ENCODE peak calls at places on chromosomes 3 and 15, in four cellular contexts. S is stomach; T is CD4-positive, alpha-beta memory T cell; D is H7. N is an unnamed sample. For H3K36me3, the result is how much of the 10 kb centered on the place peaks cover.

GRCh38 chr15:100663550-100664335 is 61.4 kb downstream of the ASB7 start:
- DNase-seq in T (no peak), D (no peak), S (no peak), N (no peak)

GRCh38 chr3:111362286-111363009 is 179.5 kb upstream of the CD96 start:
- DNase-seq in S (no peak), T (no peak), D (no peak), N (no peak)

GRCh38 chr3:166446986-166447385 is 609.8 kb upstream of the BCHE start:
- DNase-seq in T (no peak), S (no peak), D (no peak), N (no peak)

GRCh38 chr3:149720918-149721317 is 31.4 kb downstream of the COMMD2 start:
- DNase-seq in S (no peak), T (no peak), D (no peak), N (no peak)

GRCh38 chr3:100335137-100335833 is 728 bp downstream of the NIT2 start:
- DNase-seq in D (peak), S (no peak), T (peak), N (peak)

GRCh38 chr3:101077361-101078011 is 84.3 kb upstream of the ABI3BP start:
- DNase-seq in S (no peak), T (no peak), D (no peak), N (no peak)

GRCh38 chr3:47012342-47013230 is 33.1 kb downstream of the NBEAL2 start:
- DNase-seq in D (no peak), T (no peak), S (peak), N (no peak)

GRCh38 chr3:19471147-19471546 is 322.8 kb downstream of the KCNH8 start:
- DNase-seq in D (peak), S (no peak), T (no peak), N (peak)

GRCh38 chr3:120450914-120451669 is at the start of gene FSTL1:
- DNase-seq in T (no peak), S (no peak), D (peak), N (no peak)

GRCh38 chr15:39511915-39512260 is 69.0 kb upstream of the THBS1 start:
- DNase-seq in S (no peak), T (no peak), D (no peak), N (no peak)

GRCh38 chr3:119794971-119795612 is 13.2 kb downstream of the NR1I2 start:
- DNase-seq in S (peak), T (no peak), D (peak), N (peak)

GRCh38 chr15:90991587-90992285 is 2.6 kb downstream of the PRC1 start:
- DNase-seq in D (no peak), T (no peak), S (no peak), N (no peak)

GRCh38 chr3:43259626-43260025 is 26.7 kb upstream of the SNRK start:
- DNase-seq in S (no peak), T (no peak), D (no peak), N (no peak)

GRCh38 chr3:166284994-166285393 is 447.8 kb upstream of the BCHE start:
- DNase-seq in T (no peak), D (no peak), S (no peak), N (no peak)

GRCh38 chr3:172040976-172041963 is 1.9 kb downstream of the FNDC3B start:
- DNase-seq in D (peak), T (no peak), S (peak), N (no peak)

GRCh38 chr3:177251756-177252155 is 54.5 kb upstream of the TBL1XR1 start:
- DNase-seq in T (no peak), D (no peak), S (no peak), N (no peak)

GRCh38 chr3:106813742-106814141 is 563.5 kb upstream of the CCDC54 start:
- DNase-seq in S (no peak), T (no peak), D (no peak), N (no peak)

GRCh38 chr15:78440375-78441373 is 2.7 kb downstream of the IREB2 start:
- DNase-seq in S (no peak), T (no peak), D (no peak), N (no peak)

GRCh38 chr3:137769321-137770065 is 5.4 kb downstream of the SOX14 start:
- DNase-seq in D (peak), T (no peak), S (no peak), N (no peak)

GRCh38 chr3:159852821-159853505 is 135.7 kb upstream of the IL12A start:
- DNase-seq in S (no peak), T (no peak), D (peak), N (no peak)

GRCh38 chr3:172562881-172563835 is 39.9 kb upstream of the TNFSF10 start:
- DNase-seq in T (peak), D (no peak), S (no peak), N (no peak)

GRCh38 chr3:16200411-16200810 is 25.9 kb downstream of the GALNT15 start:
- DNase-seq in D (no peak), T (no peak), S (no peak), N (no peak)

GRCh38 chr3:112046599-112046998 is 12.1 kb downstream of the TMPRSS7 start:
- DNase-seq in T (no peak), D (no peak), S (no peak), N (no peak)

GRCh38 chr3:146446026-146446425 is 23.3 kb downstream of the PLSCR2 start:
- DNase-seq in D (no peak), S (no peak), T (no peak), N (no peak)

GRCh38 chr3:58613236-58614132 is 36.3 kb upstream of the FAM107A start:
- DNase-seq in T (no peak), S (no peak), D (no peak), N (no peak)

GRCh38 chr15:22989576-22990477 is 9.7 kb upstream of the CYFIP1 start:
- DNase-seq in S (peak), D (no peak), T (no peak), N (no peak)

GRCh38 chr3:135965129-135965505 is 411 bp upstream of the PPP2R3A start:
- DNase-seq in D (no peak), T (no peak), S (no peak), N (no peak)

GRCh38 chr15:41233367-41233771 is 2.3 kb downstream of the CHP1 start:
- DNase-seq in T (no peak), S (no peak), D (no peak), N (no peak)

GRCh38 chr3:48601622-48601994 is 6.5 kb upstream of the COL7A1 start:
- DNase-seq in S (no peak), D (no peak), T (no peak), N (no peak)

GRCh38 chr3:193190387-193190786 is 50.6 kb upstream of the PLAAT1 start:
- DNase-seq in T (no peak), D (peak), S (no peak), N (peak)

GRCh38 chr3:119380697-119381096 is 82.7 kb downstream of the TMEM39A start:
- DNase-seq in S (no peak), D (no peak), T (no peak), N (no peak)

DNA sequence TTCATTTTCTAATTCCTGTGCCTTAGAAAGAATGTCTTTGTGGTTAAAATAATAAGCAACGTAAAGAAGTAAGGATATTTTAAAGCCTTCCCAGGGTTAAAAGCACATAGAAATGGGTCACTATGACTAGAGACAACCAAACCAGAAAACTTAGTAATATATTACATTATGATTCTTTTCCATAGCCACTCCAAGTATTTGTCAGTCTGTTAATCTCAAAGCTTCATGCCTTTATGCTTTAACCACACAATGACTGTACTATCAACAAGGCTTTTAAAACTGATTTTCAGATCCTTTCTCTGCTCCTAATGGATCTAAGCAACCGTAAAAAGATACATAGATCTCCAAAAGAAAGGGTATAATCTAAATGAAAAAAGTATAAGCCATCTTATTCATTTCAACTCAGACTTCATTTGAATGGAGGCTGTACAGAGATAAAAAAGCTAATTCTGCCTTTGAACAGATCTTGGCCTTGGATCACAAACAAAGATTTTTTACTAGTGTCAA is 14.4 kb downstream of the SECISBP2L start:
- DNase-seq in D (no peak), S (no peak), T (no peak), N (no peak)
- H3K36me3 ChIP-seq in D (under half), S (under half), T (under half), N (under half)

GRCh38 chr15:80803580-80804525 is 24.7 kb downstream of the CEMIP start:
- DNase-seq in D (no peak), T (no peak), S (no peak), N (no peak)
- H3K36me3 ChIP-seq in D (under half), T (under half), S (under half), N (under half)

GRCh38 chr15:94324835-94325767 is 93.7 kb downstream of the MCTP2 start:
- DNase-seq in T (no peak), S (peak), D (no peak), N (no peak)
- H3K36me3 ChIP-seq in T (under half), S (under half), D (under half), N (under half)

GRCh38 chr3:5144316-5144994 is 22.4 kb downstream of the ARL8B start:
- DNase-seq in D (no peak), T (no peak), S (no peak), N (no peak)

GRCh38 chr3:5143459-5143858 is 21.4 kb downstream of the ARL8B start:
- DNase-seq in D (no peak), T (no peak), S (no peak), N (no peak)

GRCh38 chr3:5140230-5140621 is 18.1 kb downstream of the ARL8B start:
- DNase-seq in T (no peak), D (no peak), S (no peak), N (no peak)

GRCh38 chr3:5145120-5145519 is 23.0 kb downstream of the ARL8B start:
- DNase-seq in D (no peak), S (no peak), T (no peak), N (no peak)

DNA sequence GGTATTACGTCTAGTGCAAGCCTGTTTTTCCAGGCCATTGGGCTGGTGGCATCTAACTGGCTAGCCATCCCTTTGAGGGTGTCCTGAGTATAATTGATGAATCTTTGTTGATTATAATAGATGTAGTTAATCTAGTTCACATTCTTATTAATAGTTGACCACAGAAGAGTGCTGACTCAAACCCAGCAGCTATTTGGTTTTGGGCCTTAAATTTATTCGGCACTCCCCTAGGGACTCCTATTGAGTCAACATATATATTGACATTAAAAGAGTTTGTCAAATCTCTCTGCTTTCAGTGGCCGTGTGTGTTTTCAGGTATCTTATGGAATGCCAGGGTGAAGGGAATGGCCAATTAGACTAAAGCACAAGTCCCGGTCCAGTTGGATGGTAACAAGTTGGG is 19.7 kb downstream of the ARL8B start:
- DNase-seq in S (no peak), D (no peak), T (no peak), N (no peak)
- H3K36me3 ChIP-seq in S (under half), D (under half), T (under half), N (under half)

GRCh38 chr3:123642957-123643330 is 58.1 kb upstream of the HACD2 start:
- DNase-seq in S (no peak), D (no peak), T (no peak), N (no peak)
- H3K36me3 ChIP-seq in S (under half), D (under half), T (under half), N (under half)

DNA sequence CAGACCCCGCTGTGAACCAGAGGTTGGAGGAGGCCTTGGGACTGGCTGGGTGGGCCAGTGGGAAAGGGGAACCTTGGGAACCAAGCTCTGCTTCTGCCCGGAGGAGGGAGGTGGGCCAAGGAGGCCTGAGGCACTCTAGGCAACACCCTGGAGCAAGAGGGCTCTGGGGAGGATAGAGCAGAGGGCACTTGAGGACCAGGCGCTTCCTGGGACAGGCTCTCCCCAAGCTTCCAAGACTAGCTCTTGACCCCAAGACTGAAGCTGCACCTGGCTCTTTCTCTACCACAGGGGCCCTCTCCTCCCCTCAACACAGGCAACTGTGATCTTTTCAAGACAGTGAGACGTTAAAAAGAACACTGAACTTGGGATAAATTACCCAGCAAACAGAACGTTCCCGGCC is 20.3 kb downstream of the TKT start:
- DNase-seq in T (no peak), D (no peak), S (no peak), N (no peak)
- H3K36me3 ChIP-seq in T (half or more), D (half or more), S (half or more), N (half or more)

DNA sequence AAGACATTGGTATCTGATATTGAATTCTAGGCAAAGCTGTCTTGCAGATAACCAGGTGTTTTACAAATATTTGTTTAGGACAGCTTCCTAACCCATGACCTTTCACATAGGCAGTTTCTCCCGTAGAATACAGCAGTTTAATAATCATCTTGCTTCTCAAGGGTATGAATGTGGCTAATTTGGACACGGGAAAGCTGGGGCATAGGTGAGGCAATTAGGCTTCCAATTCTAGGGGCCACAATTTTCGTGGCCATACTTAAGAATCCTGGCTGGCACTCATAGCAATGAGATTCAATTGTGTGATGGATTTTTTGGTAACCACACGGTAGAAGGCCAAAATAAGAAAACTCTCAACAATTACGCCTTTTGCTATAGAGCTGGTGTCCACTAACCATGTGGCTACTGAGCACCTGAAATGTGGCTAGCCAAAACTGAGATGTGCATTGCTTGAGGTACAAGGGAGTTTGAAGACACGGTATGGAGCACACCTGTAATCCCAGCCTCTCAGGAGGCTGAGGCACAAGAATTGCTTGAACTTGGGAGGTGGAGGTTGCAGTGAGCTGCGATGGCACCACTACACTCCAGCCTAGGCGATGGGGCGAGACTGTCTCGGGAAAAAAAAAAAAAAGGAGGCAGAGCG is 34.4 kb downstream of the TFRC start:
- DNase-seq in T (no peak), D (no peak), S (no peak), N (no peak)
- H3K36me3 ChIP-seq in T (under half), D (under half), S (under half), N (under half)

DNA sequence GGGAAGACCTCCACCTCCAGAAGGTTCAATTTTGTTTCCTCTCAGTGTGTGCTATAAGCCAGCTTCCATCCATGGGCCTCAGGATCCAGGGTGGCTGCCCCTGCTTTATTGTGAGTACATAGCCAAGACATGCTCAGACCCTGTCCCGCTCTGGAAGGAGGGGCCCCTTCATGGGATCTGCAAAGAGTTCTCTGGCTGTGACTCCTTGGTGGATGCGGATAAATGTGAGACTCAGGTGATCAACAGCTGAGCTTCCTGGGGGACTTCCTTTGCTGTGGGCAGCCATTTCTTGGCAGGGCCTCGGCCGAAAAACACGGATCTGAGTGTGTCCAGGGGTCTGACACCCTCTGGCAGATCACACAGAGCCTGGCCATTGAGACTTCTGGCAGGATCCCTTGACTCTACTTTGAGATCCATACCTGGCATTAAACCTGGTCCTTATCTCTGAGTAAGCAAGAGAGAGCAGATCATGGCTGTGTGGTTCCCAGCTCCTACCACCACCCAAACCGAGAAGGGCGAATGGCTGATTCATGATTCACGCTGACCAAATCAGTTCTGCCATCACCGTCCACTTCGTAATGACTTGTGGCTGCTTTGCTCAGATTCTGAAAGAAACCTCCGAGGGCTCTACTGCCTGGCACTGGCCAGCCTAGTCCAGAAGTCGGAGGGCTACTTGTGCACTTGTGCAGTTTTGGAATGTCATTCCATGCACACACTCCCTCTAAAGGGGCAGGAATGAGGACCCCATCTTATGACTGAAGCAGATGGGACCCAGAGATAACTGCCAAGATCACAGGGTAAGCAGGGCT is 68.1 kb downstream of the SENP2 start:
- DNase-seq in T (no peak), S (no peak), D (no peak), N (no peak)
- H3K36me3 ChIP-seq in T (under half), S (under half), D (under half), N (half or more)

GRCh38 chr3:128799650-128800049 is 73.7 kb downstream of the RAB7A start:
- DNase-seq in T (no peak), S (no peak), D (no peak), N (no peak)
- H3K36me3 ChIP-seq in T (under half), S (under half), D (under half), N (under half)

N was measured in NT2/D1.